ENCODE peak calls at places on chromosomes 5 and 9, in six cellular contexts. B is A549, Y is K562, X is WTC11, O is H1, Q is HepG2. J is an unnamed sample.

GRCh38 chr9:93302586-93303257 is 118.8 kb downstream of the WNK2 start:
- DNase-seq in B (peak), X (peak), Q (peak), Y (peak), O (peak), J (peak)

GRCh38 chr5:153974131-153974812 is 64.4 kb downstream of the FAM114A2 start:
- DNase-seq in B (peak), Y (peak), X (peak), Q (peak), O (peak), J (peak)

GRCh38 chr9:116555556-116556180 is 131.4 kb upstream of the TRIM32 start:
- DNase-seq in X (no peak), Q (no peak), Y (no peak), O (no peak), B (no peak), J (no peak)

GRCh38 chr9:96175001-96175400 is 127.0 kb downstream of the HSD17B3 start:
- DNase-seq in Q (peak), B (no peak), O (no peak), Y (no peak), X (no peak), J (no peak)

GRCh38 chr9:95087659-95088242 is 229.8 kb downstream of the FANCC start:
- DNase-seq in Q (no peak), Y (peak), B (peak), X (no peak), O (no peak), J (no peak)

GRCh38 chr9:99054581-99054980 is 50.3 kb upstream of the TGFBR1 start:
- DNase-seq in O (no peak), B (no peak), Q (no peak), X (no peak), Y (no peak), J (no peak)

GRCh38 chr5:147403659-147404640 is 105.9 kb downstream of the DPYSL3 start:
- DNase-seq in Q (no peak), Y (no peak), X (no peak), B (peak), O (no peak), J (peak)

GRCh38 chr5:137279631-137280236 is 219.4 kb downstream of the SPOCK1 start:
- DNase-seq in Q (no peak), Y (no peak), X (no peak), O (no peak), B (no peak), J (no peak)

GRCh38 chr5:59917121-59917520 is 23.6 kb upstream of the PDE4D start:
- DNase-seq in X (no peak), Q (no peak), O (no peak), Y (no peak), B (no peak), J (no peak)

DNA sequence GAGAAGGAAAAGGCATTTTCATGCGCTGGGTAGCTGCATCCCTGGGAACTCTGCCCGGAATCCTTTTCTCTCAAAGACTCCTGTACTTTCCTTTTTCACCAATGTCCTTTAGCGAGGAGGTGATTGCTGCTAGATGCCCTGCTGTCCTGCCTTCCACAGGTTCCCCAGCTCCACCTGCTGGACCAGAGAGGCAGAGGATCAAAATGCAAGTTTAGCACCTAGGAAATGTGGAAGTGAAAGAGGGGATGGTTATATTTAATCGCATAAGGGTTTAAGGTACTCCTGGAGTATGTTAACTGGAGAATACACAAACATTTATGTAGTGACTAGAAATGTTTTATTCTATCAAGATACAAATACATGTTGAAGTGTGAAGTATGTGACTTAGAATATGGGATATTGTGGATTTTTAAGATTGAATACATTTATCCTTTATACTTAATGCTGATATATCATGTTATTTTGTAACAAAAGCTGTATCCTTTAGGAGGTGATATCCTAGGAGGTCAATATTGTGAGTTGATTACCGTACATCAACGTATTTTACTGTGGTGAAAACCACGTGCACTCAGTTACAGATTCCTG is 145.8 kb downstream of the ARHGAP26 start:
- DNase-seq in B (peak), Q (peak), X (peak), O (peak), Y (peak), J (no peak)
- TF ChIP-seq JUN in B (no peak), Q (no peak), X (no peak), O (no peak), Y (no peak), J (no peak)

DNA sequence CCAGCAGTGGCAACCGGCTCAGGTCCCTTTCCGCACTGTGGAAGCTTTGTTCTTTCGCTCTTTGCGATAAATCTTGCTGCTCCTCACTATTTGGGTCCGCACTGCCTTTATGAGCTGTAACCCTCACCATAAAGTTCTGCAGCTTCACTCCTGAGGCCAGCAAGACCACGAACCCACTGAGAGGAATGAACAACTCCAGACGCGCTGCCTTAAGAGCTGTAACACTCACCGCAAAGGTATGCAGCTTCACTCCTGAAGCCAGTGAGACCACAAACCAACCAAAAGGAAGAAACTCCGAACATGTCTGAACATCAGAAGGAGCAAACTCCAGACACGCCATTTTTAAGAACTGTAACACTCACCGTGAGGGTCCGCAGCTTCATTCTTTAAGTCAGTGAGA is 103.5 kb downstream of the GLIS3 start:
- DNase-seq in O (no peak), Y (no peak), Q (no peak), B (no peak), X (no peak), J (no peak)
- TF ChIP-seq JUN in O (no peak), Y (no peak), Q (no peak), B (no peak), X (no peak), J (no peak)

DNA sequence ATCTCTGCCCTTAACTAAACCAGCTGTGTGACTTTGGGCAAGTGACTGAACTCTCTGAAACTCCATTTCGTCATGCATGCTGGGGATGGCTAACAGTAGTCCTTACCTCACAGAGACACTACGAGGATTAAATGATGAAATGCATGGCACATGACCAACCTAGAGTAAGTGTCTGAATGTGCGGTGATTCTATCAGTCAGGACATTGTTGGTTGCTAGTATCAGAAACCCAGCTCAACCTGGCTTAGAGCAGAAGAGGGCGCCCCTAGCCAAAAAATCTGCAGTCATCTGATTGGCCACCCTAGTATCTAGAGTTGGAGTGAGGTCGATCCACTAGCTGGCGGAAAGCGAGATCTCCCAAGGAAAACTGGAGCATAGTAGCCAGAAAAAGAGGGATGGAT is 25.2 kb downstream of the NEURL1B start:
- DNase-seq in Q (peak), Y (peak), X (peak), O (peak), B (peak), J (no peak)
- TF ChIP-seq JUN in Q (no peak), Y (no peak), X (no peak), O (no peak), B (no peak), J (no peak)

DNA sequence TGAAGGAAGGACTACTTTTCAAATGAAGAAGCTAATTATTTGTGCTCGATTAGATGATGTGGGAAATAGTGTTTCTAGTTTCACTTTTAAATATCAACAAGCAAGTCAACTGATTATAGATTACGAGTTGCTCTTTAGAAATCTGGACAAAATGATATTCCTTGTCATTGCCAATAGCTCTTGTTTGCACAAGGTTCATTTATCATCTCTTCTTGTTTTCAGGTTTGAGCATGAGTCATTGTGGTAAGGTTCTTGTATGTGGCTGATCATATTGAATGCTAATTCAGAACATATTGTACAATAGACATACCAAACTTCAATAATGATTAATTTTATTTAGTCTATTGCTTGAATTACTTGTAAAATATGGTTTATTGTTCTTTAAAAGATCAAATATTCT is 501.2 kb upstream of the FTMT start:
- DNase-seq in Y (no peak), B (no peak), O (no peak), Q (no peak), X (no peak), J (no peak)
- TF ChIP-seq JUN in Y (no peak), B (no peak), O (no peak), Q (no peak), X (no peak), J (no peak)

GRCh38 chr9:5532301-5532700 is 22.0 kb downstream of the PDCD1LG2 start:
- DNase-seq in B (no peak), Q (no peak), O (no peak), X (no peak), Y (no peak), J (no peak)
- TF ChIP-seq JUN in B (no peak), Q (no peak), O (no peak), X (no peak), Y (no peak), J (no peak)

DNA sequence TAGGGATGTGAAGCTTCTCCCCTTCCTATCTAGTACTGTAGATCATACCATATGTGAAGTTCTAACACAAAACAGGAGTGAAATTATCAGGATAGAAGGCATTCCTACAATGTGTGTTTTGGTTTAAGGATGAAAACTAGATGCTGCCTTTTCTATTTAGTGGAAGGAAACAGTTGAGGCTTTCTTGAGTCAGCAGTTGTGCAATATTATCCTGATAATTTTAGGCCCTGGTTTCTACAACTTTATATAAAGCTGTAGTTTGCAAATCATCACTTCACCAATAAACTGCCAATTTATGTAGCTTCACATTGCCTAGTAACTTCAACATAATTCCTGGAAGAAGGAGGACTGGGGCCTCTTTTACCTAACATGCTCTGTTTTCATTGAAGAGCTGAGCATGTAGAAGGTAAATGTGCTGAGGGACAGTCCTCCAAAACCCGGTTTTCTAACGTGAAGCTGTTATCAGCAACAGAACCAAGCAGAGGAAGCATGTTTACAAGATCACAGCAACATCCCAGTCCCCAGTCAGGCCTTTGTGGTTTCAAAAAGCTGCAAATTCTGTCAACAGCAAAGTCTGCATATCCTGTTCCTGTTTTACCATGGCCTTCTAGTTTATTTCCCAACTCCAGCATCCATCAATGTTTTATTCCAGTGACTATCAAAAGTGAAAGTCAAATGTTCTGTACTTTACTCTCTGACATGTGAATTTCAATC is 513.4 kb upstream of the MEF2C start:
- DNase-seq in Y (peak), O (no peak), B (no peak), X (no peak), Q (no peak), J (peak)
- TF ChIP-seq JUN in Y (no peak), O (no peak), B (no peak), X (no peak), Q (no peak), J (no peak)

GRCh38 chr9:91896513-91897121 is 53.4 kb downstream of the ROR2 start:
- DNase-seq in Q (no peak), B (no peak), Y (peak), O (no peak), X (no peak), J (no peak)
- TF ChIP-seq JUN in Q (no peak), B (no peak), Y (no peak), O (no peak), X (no peak), J (no peak)

GRCh38 chr5:98769006-98769255 is 4.5 kb upstream of the RGMB start:
- DNase-seq in O (no peak), Y (no peak), Q (no peak), B (no peak), X (peak), J (no peak)
- TF ChIP-seq JUN in O (no peak), Y (no peak), Q (no peak), B (no peak), X (no peak), J (no peak)

DNA sequence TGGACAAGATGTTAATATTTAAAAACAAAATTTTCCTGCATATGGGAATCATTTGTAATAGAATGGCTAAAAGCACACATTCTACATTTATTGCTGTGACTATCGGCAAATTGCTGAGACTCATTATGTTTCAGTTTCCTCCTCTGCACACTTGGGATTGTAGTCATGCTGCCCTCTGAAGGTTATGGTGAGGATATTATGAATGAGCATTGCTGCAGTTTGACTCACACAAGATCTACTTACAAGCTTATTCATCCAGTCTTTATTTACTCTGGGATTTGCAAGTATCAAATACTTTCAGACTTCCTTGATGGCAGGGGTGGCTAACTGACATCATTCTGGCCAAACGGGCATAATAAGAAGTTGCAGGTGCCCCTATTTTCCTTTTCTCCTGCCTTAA is 9.5 kb upstream of the NFIL3 start:
- DNase-seq in O (no peak), Q (peak), X (no peak), Y (no peak), B (peak), J (peak)
- TF ChIP-seq JUN in O (no peak), Q (no peak), X (no peak), Y (no peak), B (peak), J (no peak)